ENCODE peak calls at places on chromosomes 7 and 10, in seven cellular contexts. One of them, this sample, is unnamed.

GRCh38 chr7:118195837-118196474 is 12.0 kb downstream of the LSM8 start:
- DNase-seq in tibial artery: no peak
- DNase-seq in CD8-positive, alpha-beta memory T cell: peak
- DNase-seq in RWPE1: peak
- DNase-seq in CD8-positive, alpha-beta T cell: peak
- DNase-seq in left ventricle myocardium inferior: no peak
- DNase-seq in substantia nigra: peak
- DNase-seq in this sample: no peak

GRCh38 chr7:19327011-19327410 is 181.8 kb upstream of the FERD3L start:
- DNase-seq in tibial artery: no peak
- DNase-seq in CD8-positive, alpha-beta memory T cell: no peak
- DNase-seq in RWPE1: no peak
- DNase-seq in CD8-positive, alpha-beta T cell: no peak
- DNase-seq in left ventricle myocardium inferior: no peak
- DNase-seq in substantia nigra: no peak
- DNase-seq in this sample: no peak

GRCh38 chr7:17027143-17027802 is 145.5 kb upstream of the AGR3 start:
- DNase-seq in tibial artery: no peak
- DNase-seq in CD8-positive, alpha-beta memory T cell: no peak
- DNase-seq in RWPE1: no peak
- DNase-seq in CD8-positive, alpha-beta T cell: no peak
- DNase-seq in left ventricle myocardium inferior: no peak
- DNase-seq in substantia nigra: no peak
- DNase-seq in this sample: no peak

GRCh38 chr7:40221836-40222235 is 87.0 kb downstream of the SUGCT start:
- DNase-seq in tibial artery: peak
- DNase-seq in CD8-positive, alpha-beta memory T cell: no peak
- DNase-seq in RWPE1: peak
- DNase-seq in CD8-positive, alpha-beta T cell: no peak
- DNase-seq in left ventricle myocardium inferior: no peak
- DNase-seq in substantia nigra: no peak
- DNase-seq in this sample: no peak

GRCh38 chr7:158024351-158024715 is 563.3 kb downstream of the PTPRN2 start:
- DNase-seq in tibial artery: peak
- DNase-seq in CD8-positive, alpha-beta memory T cell: no peak
- DNase-seq in RWPE1: no peak
- DNase-seq in CD8-positive, alpha-beta T cell: no peak
- DNase-seq in left ventricle myocardium inferior: no peak
- DNase-seq in substantia nigra: no peak
- DNase-seq in this sample: no peak

GRCh38 chr10:60032723-60033122 is 126.4 kb upstream of the CCDC6 start:
- DNase-seq in tibial artery: no peak
- DNase-seq in CD8-positive, alpha-beta memory T cell: peak
- DNase-seq in RWPE1: peak
- DNase-seq in CD8-positive, alpha-beta T cell: no peak
- DNase-seq in left ventricle myocardium inferior: no peak
- DNase-seq in substantia nigra: no peak
- DNase-seq in this sample: no peak

GRCh38 chr7:79159040-79159664 is 294.3 kb downstream of the MAGI2 start:
- DNase-seq in tibial artery: no peak
- DNase-seq in CD8-positive, alpha-beta memory T cell: no peak
- DNase-seq in RWPE1: no peak
- DNase-seq in CD8-positive, alpha-beta T cell: no peak
- DNase-seq in left ventricle myocardium inferior: no peak
- DNase-seq in substantia nigra: no peak
- DNase-seq in this sample: no peak

GRCh38 chr7:157755741-157756140 is 418.9 kb downstream of the DNAJB6 start:
- DNase-seq in tibial artery: no peak
- DNase-seq in CD8-positive, alpha-beta memory T cell: no peak
- DNase-seq in RWPE1: no peak
- DNase-seq in CD8-positive, alpha-beta T cell: no peak
- DNase-seq in left ventricle myocardium inferior: no peak
- DNase-seq in substantia nigra: no peak
- DNase-seq in this sample: no peak

GRCh38 chr7:332646-333398 is 42.9 kb downstream of the FOXL3 start:
- DNase-seq in tibial artery: peak
- DNase-seq in CD8-positive, alpha-beta memory T cell: peak
- DNase-seq in RWPE1: peak
- DNase-seq in CD8-positive, alpha-beta T cell: peak
- DNase-seq in left ventricle myocardium inferior: peak
- DNase-seq in substantia nigra: peak
- DNase-seq in this sample: peak

GRCh38 chr7:70694357-70694908 is 437.5 kb upstream of the GALNT17 start:
- DNase-seq in tibial artery: peak
- DNase-seq in CD8-positive, alpha-beta memory T cell: peak
- DNase-seq in RWPE1: peak
- DNase-seq in CD8-positive, alpha-beta T cell: no peak
- DNase-seq in left ventricle myocardium inferior: peak
- DNase-seq in substantia nigra: peak
- DNase-seq in this sample: no peak

GRCh38 chr7:142066536-142066935 is 45.0 kb upstream of the MGAM2 start:
- DNase-seq in tibial artery: no peak
- DNase-seq in CD8-positive, alpha-beta memory T cell: no peak
- DNase-seq in RWPE1: no peak
- DNase-seq in CD8-positive, alpha-beta T cell: no peak
- DNase-seq in left ventricle myocardium inferior: no peak
- DNase-seq in substantia nigra: no peak
- DNase-seq in this sample: no peak

GRCh38 chr7:93228302-93228701 is 2.0 kb upstream of the HEPACAM2 start:
- DNase-seq in tibial artery: no peak
- DNase-seq in CD8-positive, alpha-beta memory T cell: peak
- DNase-seq in RWPE1: peak
- DNase-seq in CD8-positive, alpha-beta T cell: no peak
- DNase-seq in left ventricle myocardium inferior: no peak
- DNase-seq in substantia nigra: no peak
- DNase-seq in this sample: no peak

GRCh38 chr10:132310701-132311337 is 3.1 kb upstream of the STK32C start:
- DNase-seq in tibial artery: peak
- DNase-seq in CD8-positive, alpha-beta memory T cell: no peak
- DNase-seq in RWPE1: no peak
- DNase-seq in CD8-positive, alpha-beta T cell: no peak
- DNase-seq in left ventricle myocardium inferior: no peak
- DNase-seq in substantia nigra: no peak
- DNase-seq in this sample: no peak

GRCh38 chr7:134826105-134826504 is 46.7 kb downstream of the CALD1 start:
- DNase-seq in tibial artery: no peak
- DNase-seq in CD8-positive, alpha-beta memory T cell: no peak
- DNase-seq in RWPE1: no peak
- DNase-seq in CD8-positive, alpha-beta T cell: no peak
- DNase-seq in left ventricle myocardium inferior: no peak
- DNase-seq in substantia nigra: no peak
- DNase-seq in this sample: no peak

GRCh38 chr10:25804505-25804904 is 129.5 kb upstream of the MYO3A start:
- DNase-seq in tibial artery: no peak
- DNase-seq in CD8-positive, alpha-beta memory T cell: no peak
- DNase-seq in RWPE1: no peak
- DNase-seq in CD8-positive, alpha-beta T cell: no peak
- DNase-seq in left ventricle myocardium inferior: no peak
- DNase-seq in substantia nigra: no peak
- DNase-seq in this sample: no peak

GRCh38 chr10:51176976-51177690 is 102.8 kb downstream of the PRKG1 start:
- DNase-seq in tibial artery: no peak
- DNase-seq in CD8-positive, alpha-beta memory T cell: no peak
- DNase-seq in RWPE1: peak
- DNase-seq in CD8-positive, alpha-beta T cell: no peak
- DNase-seq in left ventricle myocardium inferior: no peak
- DNase-seq in substantia nigra: no peak
- DNase-seq in this sample: no peak

GRCh38 chr7:84654287-84654686 is 459.7 kb upstream of the SEMA3A start:
- DNase-seq in tibial artery: no peak
- DNase-seq in CD8-positive, alpha-beta memory T cell: no peak
- DNase-seq in RWPE1: no peak
- DNase-seq in CD8-positive, alpha-beta T cell: no peak
- DNase-seq in left ventricle myocardium inferior: no peak
- DNase-seq in substantia nigra: no peak
- DNase-seq in this sample: no peak

GRCh38 chr7:91759205-91759863 is 121.2 kb downstream of the MTERF1 start:
- DNase-seq in tibial artery: no peak
- DNase-seq in CD8-positive, alpha-beta memory T cell: no peak
- DNase-seq in RWPE1: no peak
- DNase-seq in CD8-positive, alpha-beta T cell: no peak
- DNase-seq in left ventricle myocardium inferior: no peak
- DNase-seq in substantia nigra: no peak
- DNase-seq in this sample: no peak

GRCh38 chr7:20301311-20301939 is 29.3 kb upstream of the ITGB8 start:
- DNase-seq in tibial artery: no peak
- DNase-seq in CD8-positive, alpha-beta memory T cell: no peak
- DNase-seq in RWPE1: peak
- DNase-seq in CD8-positive, alpha-beta T cell: no peak
- DNase-seq in left ventricle myocardium inferior: no peak
- DNase-seq in substantia nigra: no peak
- DNase-seq in this sample: no peak

GRCh38 chr7:36117201-36117840 is 35.7 kb upstream of the EEPD1 start:
- DNase-seq in tibial artery: no peak
- DNase-seq in CD8-positive, alpha-beta memory T cell: no peak
- DNase-seq in RWPE1: no peak
- DNase-seq in CD8-positive, alpha-beta T cell: no peak
- DNase-seq in left ventricle myocardium inferior: no peak
- DNase-seq in substantia nigra: no peak
- DNase-seq in this sample: no peak
- H3K27ac ChIP-seq in tibial artery: peak
- H3K27ac ChIP-seq in CD8-positive, alpha-beta memory T cell: no peak
- H3K27ac ChIP-seq in RWPE1: peak
- H3K27ac ChIP-seq in CD8-positive, alpha-beta T cell: no peak
- H3K27ac ChIP-seq in left ventricle myocardium inferior: no peak
- H3K27ac ChIP-seq in substantia nigra: no peak
- H3K27ac ChIP-seq in this sample: peak

DNA sequence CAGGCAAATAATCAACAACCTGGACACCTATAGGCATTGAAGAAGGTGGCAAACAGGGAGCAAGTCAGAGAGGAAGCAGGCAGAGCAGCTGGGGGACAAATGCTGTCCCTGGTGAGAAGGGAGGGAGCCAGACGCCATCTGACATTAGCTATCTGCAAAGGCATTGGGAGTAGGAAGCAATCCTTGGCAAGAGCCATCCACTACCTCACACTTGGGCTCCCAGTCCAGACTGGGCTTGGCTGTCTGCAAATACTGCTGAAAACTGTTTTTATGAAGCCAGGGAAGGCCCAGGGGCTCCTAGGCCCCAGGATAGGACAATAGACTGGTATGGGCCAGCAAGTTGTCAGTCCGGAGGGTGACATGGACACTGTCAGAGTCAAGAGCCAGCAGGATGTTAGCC is 132.5 kb downstream of the SORBS1 start:
- DNase-seq in tibial artery: no peak
- DNase-seq in CD8-positive, alpha-beta memory T cell: no peak
- DNase-seq in RWPE1: no peak
- DNase-seq in CD8-positive, alpha-beta T cell: no peak
- DNase-seq in left ventricle myocardium inferior: peak
- DNase-seq in substantia nigra: no peak
- DNase-seq in this sample: no peak
- H3K27ac ChIP-seq in tibial artery: peak
- H3K27ac ChIP-seq in CD8-positive, alpha-beta memory T cell: no peak
- H3K27ac ChIP-seq in RWPE1: no peak
- H3K27ac ChIP-seq in CD8-positive, alpha-beta T cell: no peak
- H3K27ac ChIP-seq in left ventricle myocardium inferior: peak
- H3K27ac ChIP-seq in substantia nigra: no peak
- H3K27ac ChIP-seq in this sample: no peak

DNA sequence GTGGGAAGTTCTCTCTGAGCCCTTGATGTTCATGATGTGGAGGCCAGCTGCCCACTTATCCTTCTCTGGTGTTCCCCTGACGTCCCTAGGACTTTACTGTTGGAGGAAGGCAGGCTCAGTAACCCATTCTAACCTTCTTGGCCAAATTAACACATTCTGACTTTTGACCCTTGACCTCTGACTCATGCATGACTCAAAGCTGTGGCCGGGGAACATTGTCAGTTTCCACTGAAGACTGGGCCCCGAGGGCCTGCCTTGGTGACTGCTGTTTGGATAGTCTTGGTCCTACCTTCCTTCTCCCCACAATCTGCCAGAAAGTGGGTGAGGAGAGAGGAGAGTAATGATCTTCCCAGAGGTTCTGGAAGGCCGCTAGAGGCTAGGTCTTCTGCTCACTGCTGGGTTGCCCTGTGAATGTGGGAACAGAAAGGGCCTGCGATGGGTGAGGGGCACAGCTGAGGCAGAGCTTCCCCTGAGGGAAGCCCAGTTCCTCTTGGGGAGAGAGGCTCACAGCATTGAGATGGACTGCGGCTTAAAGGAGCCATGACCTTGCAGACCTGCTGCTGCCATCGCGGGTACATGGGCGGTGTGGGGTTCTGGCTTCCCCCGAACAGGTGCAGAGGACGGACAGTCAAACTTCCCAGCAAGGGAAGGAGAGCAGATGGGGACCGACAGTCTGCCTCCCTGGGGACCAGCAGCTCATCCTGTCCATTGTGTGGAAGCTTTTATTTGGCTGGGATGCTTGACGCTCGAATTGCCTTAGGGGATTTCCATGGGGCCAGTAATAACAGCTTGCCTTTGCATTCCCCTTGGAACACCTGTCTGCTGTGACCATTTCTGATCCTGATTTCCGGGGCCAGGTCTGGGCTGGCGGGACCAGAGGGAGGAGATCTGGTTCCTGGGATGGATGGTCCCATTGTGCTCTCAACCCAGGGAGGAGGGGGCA is 43.8 kb downstream of the ADAMTS14 start:
- DNase-seq in tibial artery: no peak
- DNase-seq in CD8-positive, alpha-beta memory T cell: no peak
- DNase-seq in RWPE1: peak
- DNase-seq in CD8-positive, alpha-beta T cell: no peak
- DNase-seq in left ventricle myocardium inferior: no peak
- DNase-seq in substantia nigra: no peak
- DNase-seq in this sample: no peak
- H3K27ac ChIP-seq in tibial artery: no peak
- H3K27ac ChIP-seq in CD8-positive, alpha-beta memory T cell: no peak
- H3K27ac ChIP-seq in RWPE1: no peak
- H3K27ac ChIP-seq in CD8-positive, alpha-beta T cell: no peak
- H3K27ac ChIP-seq in left ventricle myocardium inferior: no peak
- H3K27ac ChIP-seq in substantia nigra: no peak
- H3K27ac ChIP-seq in this sample: no peak

GRCh38 chr10:1423676-1424253 is 313.6 kb downstream of the ADARB2 start:
- DNase-seq in tibial artery: no peak
- DNase-seq in CD8-positive, alpha-beta memory T cell: no peak
- DNase-seq in RWPE1: no peak
- DNase-seq in CD8-positive, alpha-beta T cell: no peak
- DNase-seq in left ventricle myocardium inferior: no peak
- DNase-seq in substantia nigra: no peak
- DNase-seq in this sample: no peak
- H3K27ac ChIP-seq in tibial artery: no peak
- H3K27ac ChIP-seq in CD8-positive, alpha-beta memory T cell: no peak
- H3K27ac ChIP-seq in RWPE1: no peak
- H3K27ac ChIP-seq in CD8-positive, alpha-beta T cell: no peak
- H3K27ac ChIP-seq in left ventricle myocardium inferior: no peak
- H3K27ac ChIP-seq in substantia nigra: no peak
- H3K27ac ChIP-seq in this sample: no peak

GRCh38 chr10:77629775-77630565 is 7.6 kb downstream of the KCNMA1 start:
- DNase-seq in tibial artery: no peak
- DNase-seq in CD8-positive, alpha-beta memory T cell: no peak
- DNase-seq in RWPE1: no peak
- DNase-seq in CD8-positive, alpha-beta T cell: no peak
- DNase-seq in left ventricle myocardium inferior: no peak
- DNase-seq in substantia nigra: no peak
- DNase-seq in this sample: no peak
- H3K27ac ChIP-seq in tibial artery: peak
- H3K27ac ChIP-seq in CD8-positive, alpha-beta memory T cell: no peak
- H3K27ac ChIP-seq in RWPE1: peak
- H3K27ac ChIP-seq in CD8-positive, alpha-beta T cell: no peak
- H3K27ac ChIP-seq in left ventricle myocardium inferior: no peak
- H3K27ac ChIP-seq in substantia nigra: no peak
- H3K27ac ChIP-seq in this sample: no peak